ENCODE peak calls at places on chromosome 9, in four cellular contexts. R, E, P and V are unnamed samples.
A peak's percentile ranks its signal among the peaks of the same experiment; 100 is the strongest.

GRCh38 chr9:91302831-91303230 is 58.9 kb downstream of the AUH start:
- DNase-seq in R (no peak), E (no peak), P (no peak), V (no peak)

GRCh38 chr9:133382507-133383141 is 6.5 kb downstream of the STKLD1 start:
- DNase-seq in R (no peak), E (no peak), P (no peak), V (no peak)

GRCh38 chr9:93319992-93320490 is 131.4 kb upstream of the FAM120A start:
- DNase-seq in E (no peak), R (no peak), P (no peak), V (no peak)

GRCh38 chr9:115104908-115105307 is 13.0 kb downstream of the TNC start:
- DNase-seq in E (no peak), R (no peak), P (no peak), V (no peak)

GRCh38 chr9:133048595-133048994 is 13.2 kb upstream of the CEL start:
- DNase-seq in E (peak; percentile 16), P (no peak), R (no peak), V (no peak)

GRCh38 chr9:12822111-12822510 is 47.3 kb downstream of the LURAP1L start:
- DNase-seq in E (no peak), P (no peak), R (no peak), V (no peak)

GRCh38 chr9:2502760-2503159 is 118.8 kb upstream of the VLDLR start:
- DNase-seq in R (no peak), P (no peak), E (no peak), V (no peak)

GRCh38 chr9:37410354-37410861 is 12.1 kb upstream of the GRHPR start:
- DNase-seq in P (no peak), R (no peak), E (no peak), V (no peak)

GRCh38 chr9:134052941-134053340 is 14.9 kb downstream of the BRD3 start:
- DNase-seq in E (no peak), R (no peak), P (no peak), V (no peak)

GRCh38 chr9:37732952-37733351 is 20.7 kb upstream of the TRMT10B start:
- DNase-seq in P (no peak), R (no peak), E (no peak), V (no peak)

GRCh38 chr9:136671646-136672430 is 9.1 kb downstream of the EGFL7 start:
- DNase-seq in P (no peak), E (no peak), R (no peak), V (peak; percentile 35)

GRCh38 chr9:37311938-37312730 is 110.4 kb upstream of the GRHPR start:
- DNase-seq in E (no peak), R (no peak), P (no peak), V (no peak)

GRCh38 chr9:128636556-128637530 is 19.8 kb downstream of the DYNC2I2 start:
- DNase-seq in E (no peak), P (no peak), R (no peak), V (no peak)

GRCh38 chr9:133119461-133120342 is 1.3 kb downstream of the RALGDS start:
- DNase-seq in R (no peak), E (no peak), P (no peak), V (no peak)

GRCh38 chr9:33403941-33404781 is 1.8 kb upstream of the AQP7 start:
- DNase-seq in R (no peak), P (no peak), E (no peak), V (no peak)

GRCh38 chr9:2875218-2875977 is 31.5 kb upstream of the PUM3 start:
- DNase-seq in E (no peak), R (no peak), P (no peak), V (no peak)

GRCh38 chr9:130498918-130499698 is 54.3 kb downstream of the ASS1 start:
- DNase-seq in P (no peak), E (no peak), R (no peak), V (no peak)

GRCh38 chr9:13190040-13190439 is 89.5 kb downstream of the MPDZ start:
- DNase-seq in E (no peak), P (no peak), R (no peak), V (no peak)

GRCh38 chr9:121699271-121700164 is 48.1 kb downstream of the DAB2IP start:
- DNase-seq in P (no peak), R (peak; percentile 18), E (peak; percentile 16), V (no peak)

GRCh38 chr9:122370869-122371467 is at the start of gene PTGS1:
- DNase-seq in P (no peak), E (no peak), R (no peak), V (no peak)

GRCh38 chr9:16064701-16065230 is 511.9 kb downstream of the CCDC171 start:
- DNase-seq in P (no peak), R (no peak), E (no peak), V (no peak)

GRCh38 chr9:129278391-129279237 is 100.6 kb upstream of the IER5L start:
- DNase-seq in E (no peak), R (no peak), P (no peak), V (no peak)

GRCh38 chr9:91935066-91935729 is 14.8 kb downstream of the ROR2 start:
- DNase-seq in P (no peak), R (no peak), E (no peak), V (no peak)

GRCh38 chr9:20319641-20320337 is 302.5 kb downstream of the MLLT3 start:
- DNase-seq in E (no peak), P (no peak), R (no peak), V (no peak)

GRCh38 chr9:93456504-93456903 is 3.1 kb upstream of the FAM120AOS start:
- DNase-seq in E (no peak), P (no peak), R (no peak), V (no peak)

GRCh38 chr9:109945571-109945970 is 165.6 kb downstream of the PALM2AKAP2 start:
- DNase-seq in R (no peak), E (no peak), P (no peak), V (no peak)

GRCh38 chr9:37775216-37775919 is 9.5 kb downstream of the EXOSC3 start:
- DNase-seq in P (no peak), R (no peak), E (no peak), V (no peak)

GRCh38 chr9:109745335-109746283 is 34.4 kb upstream of the PALM2AKAP2 start:
- DNase-seq in E (no peak), P (peak; percentile 44), R (no peak), V (no peak)

GRCh38 chr9:69326261-69326660 is 1.2 kb downstream of the ENTREP1 start:
- DNase-seq in P (no peak), E (no peak), R (no peak), V (no peak)

GRCh38 chr9:33297455-33297854 is 7.1 kb downstream of the NFX1 start:
- DNase-seq in E (no peak), P (peak; percentile 25), R (no peak), V (no peak)

GRCh38 chr9:127007638-127008037 is 93.1 kb downstream of the RALGPS1 start:
- DNase-seq in E (no peak), P (no peak), R (no peak), V (no peak)

GRCh38 chr9:71250626-71251025 is 129.2 kb upstream of the TRPM3 start:
- DNase-seq in R (no peak), E (no peak), P (no peak), V (no peak)

GRCh38 chr9:35935261-35935660 is 22.7 kb downstream of the OR2S2 start:
- DNase-seq in R (no peak), P (no peak), E (no peak), V (no peak)

GRCh38 chr9:22005083-22005699 is 3.9 kb downstream of the CDKN2B start:
- DNase-seq in E (peak; percentile 22), R (no peak), P (no peak), V (no peak)

GRCh38 chr9:123556464-123557435 is 200.8 kb downstream of the CRB2 start:
- DNase-seq in P (no peak), E (no peak), R (no peak), V (no peak)

GRCh38 chr9:7011395-7012067 is 253.8 kb downstream of the KDM4C start:
- DNase-seq in R (peak; percentile 18), E (no peak), P (no peak), V (no peak)

DNA sequence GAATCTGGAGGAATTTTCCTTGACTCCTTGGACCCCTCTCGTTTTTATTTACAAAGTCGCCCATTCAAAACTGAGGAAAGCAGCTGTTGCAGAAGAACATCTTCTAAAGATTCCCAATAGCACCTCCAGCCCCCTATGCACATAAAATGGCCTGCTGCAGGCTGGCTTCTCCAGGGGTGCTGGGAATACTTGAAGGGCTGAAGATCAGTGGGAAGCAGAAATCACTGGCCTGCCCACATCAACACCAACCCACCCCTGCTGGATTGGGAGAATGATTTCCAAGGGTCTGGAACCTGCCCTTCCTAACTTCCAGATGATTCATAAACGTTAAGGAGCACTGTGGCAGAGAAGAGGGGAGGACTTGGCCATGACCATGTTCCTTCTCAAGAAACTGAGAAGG is 3.0 kb upstream of the FOXE1 start:
- DNase-seq in P (no peak), E (no peak), R (no peak), V (no peak)
- H3K27me3 ChIP-seq in P (peaks cover 28% of the 10 kb centered on the region), E (peaks cover 47% of the 10 kb centered on the region), R (peaks cover 54% of the 10 kb centered on the region), V (peaks cover 36% of the 10 kb centered on the region)

GRCh38 chr9:18907927-18908625 is 124.9 kb downstream of the SAXO1 start:
- DNase-seq in E (no peak), R (no peak), P (no peak), V (no peak)

GRCh38 chr9:18910435-18910834 is 122.6 kb downstream of the SAXO1 start:
- DNase-seq in E (no peak), R (no peak), P (no peak), V (no peak)

GRCh38 chr9:18909140-18910018 is 123.6 kb downstream of the SAXO1 start:
- DNase-seq in P (no peak), E (no peak), R (no peak), V (no peak)

GRCh38 chr9:18911714-18912342 is 121.2 kb downstream of the SAXO1 start:
- DNase-seq in R (no peak), P (no peak), E (no peak), V (no peak)

GRCh38 chr9:18910858-18911257 is 122.2 kb downstream of the SAXO1 start:
- DNase-seq in P (no peak), E (no peak), R (no peak), V (no peak)
- H3K4me1 ChIP-seq in P (peaks cover 6% of the 10 kb centered on the region), E (no peaks in the 10 kb centered on the region), R (no peaks in the 10 kb centered on the region), V (no peaks in the 10 kb centered on the region)

GRCh38 chr9:89493671-89494070 is 4.2 kb downstream of the SEMA4D start:
- DNase-seq in E (no peak), P (no peak), R (no peak), V (no peak)

GRCh38 chr9:89491688-89492087 is 6.2 kb downstream of the SEMA4D start:
- DNase-seq in P (no peak), E (no peak), R (no peak), V (no peak)

GRCh38 chr9:89493181-89493580 is 4.7 kb downstream of the SEMA4D start:
- DNase-seq in P (no peak), R (no peak), E (no peak), V (no peak)

GRCh38 chr9:89494199-89494598 is 3.7 kb downstream of the SEMA4D start:
- DNase-seq in E (no peak), R (no peak), P (no peak), V (no peak)

GRCh38 chr9:89492586-89492985 is 5.3 kb downstream of the SEMA4D start:
- DNase-seq in E (no peak), R (no peak), P (no peak), V (no peak)
- H3K27ac ChIP-seq in E (peak overlapping the region; percentile 72), R (no peak overlapping the region), P (no peak overlapping the region), V (peak overlapping the region; percentile 69)

DNA sequence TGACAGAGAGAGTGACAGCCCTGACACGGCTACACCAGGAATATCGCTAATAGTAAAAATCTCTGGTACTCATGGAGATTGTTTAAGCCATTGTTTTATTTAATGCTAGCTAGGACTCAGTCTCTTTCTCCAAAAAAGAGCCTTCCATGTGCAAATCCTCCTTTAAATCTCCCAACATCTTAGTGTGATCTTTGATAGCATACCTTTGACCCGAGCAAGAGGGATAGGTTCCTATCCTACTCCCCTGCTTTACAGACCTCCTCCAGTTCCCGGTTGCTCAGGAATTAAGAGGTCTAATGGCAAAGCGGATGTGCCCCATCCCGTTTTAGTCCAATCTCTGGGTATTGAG is 663 bp upstream of the FRMD3 start:
- DNase-seq in R (no peak), P (no peak), E (no peak), V (no peak)
- H3K27me3 ChIP-seq in R (peaks cover 9% of the 10 kb centered on the region), P (no peaks in the 10 kb centered on the region), E (no peaks in the 10 kb centered on the region), V (no peaks in the 10 kb centered on the region)